ENCODE peak calls at places on chromosomes 7 and 10, in eight cellular contexts. Y, J, S, A, K, R, Z and U are unnamed samples.

GRCh38 chr7:1387261-1387660 is 72.0 kb downstream of the MICALL2 start:
- DNase-seq in A (no peak), J (no peak), Z (no peak), K (no peak), S (no peak), Y (no peak), R (no peak), U (no peak)

GRCh38 chr10:77737608-77738007 is 100.0 kb upstream of the KCNMA1 start:
- DNase-seq in S (peak; percentile 95), Y (no peak), A (peak; percentile 84), Z (no peak), K (no peak), J (peak; percentile 93), R (no peak), U (peak; percentile 98)

GRCh38 chr10:96043895-96044580 is 655 bp downstream of the CCNJ start:
- DNase-seq in J (peak; percentile 43), Y (peak; percentile 49), A (peak; percentile 43), Z (peak; percentile 13), S (peak; percentile 58), K (peak; percentile 79), R (peak; percentile 50), U (peak; percentile 38)

GRCh38 chr10:73095479-73096021 is 1.1 kb downstream of the P4HA1 start:
- DNase-seq in J (peak; percentile 91), K (peak; percentile 80), Y (no peak), A (peak; percentile 81), R (peak; percentile 50), Z (peak; percentile 14), S (peak; percentile 53), U (peak; percentile 90)

GRCh38 chr10:127813290-127813689 is 76.3 kb downstream of the FOXI2 start:
- DNase-seq in J (peak; percentile 9), A (no peak), Z (no peak), S (no peak), Y (no peak), R (no peak), K (no peak), U (peak; percentile 5)

GRCh38 chr10:12348870-12349627 is at the start of gene CAMK1D:
- DNase-seq in J (peak; percentile 75), S (peak; percentile 62), Y (peak; percentile 68), R (peak; percentile 69), Z (peak; percentile 86), K (peak; percentile 74), A (peak; percentile 85), U (peak; percentile 56)

GRCh38 chr10:113049881-113050280 is 99.8 kb downstream of the TCF7L2 start:
- DNase-seq in A (no peak), Y (no peak), Z (no peak), R (no peak), K (no peak), J (no peak), S (no peak), U (no peak)

GRCh38 chr10:102941401-102941800 is 23.3 kb downstream of the CNNM2 start:
- DNase-seq in R (no peak), Y (no peak), S (no peak), A (no peak), Z (no peak), J (no peak), K (no peak), U (no peak)

GRCh38 chr10:14385591-14386201 is 55.0 kb upstream of the FRMD4A start:
- DNase-seq in Y (no peak), S (no peak), Z (no peak), R (no peak), K (no peak), J (peak; percentile 40), A (no peak), U (peak; percentile 56)

GRCh38 chr10:124522903-124523260 is 61.3 kb downstream of the LHPP start:
- DNase-seq in Y (no peak), A (no peak), J (no peak), K (no peak), S (no peak), Z (no peak), R (no peak), U (no peak)

GRCh38 chr10:7520496-7521485 is 110.0 kb upstream of the SFMBT2 start:
- DNase-seq in K (no peak), J (no peak), A (no peak), S (no peak), R (no peak), Z (no peak), Y (no peak), U (no peak)

GRCh38 chr7:116521046-116521664 is 3.7 kb upstream of the CAV1 start:
- DNase-seq in Z (no peak), J (no peak), A (no peak), S (peak; percentile 52), Y (no peak), K (no peak), R (no peak), U (no peak)

GRCh38 chr7:159094919-159095915 is 49.5 kb downstream of the VIPR2 start:
- DNase-seq in Y (no peak), A (no peak), Z (no peak), J (no peak), K (no peak), S (no peak), R (no peak), U (no peak)

GRCh38 chr7:159094030-159094740 is 50.5 kb downstream of the VIPR2 start:
- DNase-seq in R (no peak), S (no peak), Z (no peak), K (no peak), Y (no peak), J (no peak), A (no peak), U (no peak)

GRCh38 chr7:159091480-159092475 is 52.9 kb downstream of the VIPR2 start:
- DNase-seq in K (no peak), Y (no peak), Z (no peak), R (no peak), J (no peak), S (no peak), A (no peak), U (no peak)

GRCh38 chr7:159092701-159093121 is 52.0 kb downstream of the VIPR2 start:
- DNase-seq in Z (no peak), S (no peak), A (no peak), Y (no peak), K (no peak), J (no peak), R (no peak), U (no peak)

DNA sequence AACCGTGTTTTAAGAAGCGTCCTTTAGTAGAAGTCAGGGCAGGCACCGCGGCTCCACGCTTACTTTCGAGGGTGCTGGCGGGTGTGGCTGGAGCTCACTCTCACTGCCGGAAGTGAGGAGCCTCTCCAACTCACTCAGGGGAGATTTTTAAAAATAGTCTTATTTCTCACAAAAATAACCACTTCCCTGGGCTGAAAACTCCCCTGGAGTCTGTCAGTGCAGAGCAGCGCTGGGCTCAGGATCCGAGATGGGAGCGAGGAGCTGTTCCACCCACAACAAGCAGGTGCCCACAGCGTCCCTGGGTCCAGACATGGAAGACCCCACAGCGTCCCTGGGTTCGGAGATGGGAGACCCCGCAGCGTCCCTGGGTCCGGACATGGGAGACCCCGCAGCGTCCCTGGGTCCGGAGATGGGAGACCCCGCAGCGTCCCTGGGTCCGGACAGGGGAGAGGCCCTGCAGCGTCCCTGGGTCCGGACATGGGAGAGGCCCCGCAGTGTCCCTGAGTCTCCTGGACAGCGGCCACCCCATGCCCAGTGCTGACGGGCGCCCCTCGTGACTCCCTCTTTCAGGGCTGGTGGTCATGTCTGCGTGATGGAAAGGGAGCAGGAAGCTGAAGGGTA is 51.2 kb downstream of the VIPR2 start:
- DNase-seq in J (no peak), R (no peak), Z (no peak), K (no peak), Y (no peak), A (no peak), S (no peak), U (no peak)
- H3K4me3 ChIP-seq in J (no peak overlapping the region), R (no peak overlapping the region), Z (no peak overlapping the region), K (no peak overlapping the region), Y (no peak overlapping the region), A (no peak overlapping the region), S (no peak overlapping the region), U (no peak overlapping the region)

GRCh38 chr10:71771204-71771603 is 2.1 kb downstream of the VSIR start:
- DNase-seq in R (no peak), S (no peak), Y (no peak), Z (no peak), K (no peak), J (no peak), A (no peak), U (no peak)

GRCh38 chr10:71772832-71773220 is 494 bp downstream of the VSIR start:
- DNase-seq in K (no peak), R (no peak), Y (no peak), A (no peak), S (peak; percentile 12), Z (no peak), J (no peak), U (no peak)

GRCh38 chr10:71773221-71773971 is at the start of gene VSIR:
- DNase-seq in A (peak; percentile 60), J (peak; percentile 82), Y (peak; percentile 68), Z (peak; percentile 92), K (peak; percentile 91), S (peak; percentile 89), R (peak; percentile 81), U (peak; percentile 85)

GRCh38 chr10:71770789-71771188 is 2.5 kb downstream of the VSIR start:
- DNase-seq in S (no peak), Z (no peak), A (no peak), Y (no peak), R (no peak), J (peak; percentile 55), K (no peak), U (peak; percentile 27)

GRCh38 chr10:71771821-71772617 is 1.3 kb downstream of the VSIR start:
- DNase-seq in R (no peak), S (peak; percentile 78), K (no peak), Y (no peak), J (peak; percentile 70), Z (no peak), A (peak; percentile 64), U (peak; percentile 73)
- H3K4me3 ChIP-seq in R (no peak overlapping the region), S (peak overlapping the region; percentile 73), K (no peak overlapping the region), Y (peak overlapping the region; percentile 61), J (no peak overlapping the region), Z (peak overlapping the region; percentile 97), A (no peak overlapping the region), U (no peak overlapping the region)

GRCh38 chr7:33127085-33127484 is 2.3 kb upstream of the BBS9 start:
- DNase-seq in R (no peak), Y (no peak), Z (no peak), K (no peak), A (no peak), S (no peak), J (no peak), U (no peak)
- H3K4me3 ChIP-seq in R (no peak overlapping the region), Y (no peak overlapping the region), Z (no peak overlapping the region), K (no peak overlapping the region), A (no peak overlapping the region), S (no peak overlapping the region), J (no peak overlapping the region), U (no peak overlapping the region)

GRCh38 chr10:35356725-35357092 is 20.4 kb downstream of the CCNY start:
- DNase-seq in R (no peak), K (no peak), Y (no peak), J (no peak), A (no peak), S (no peak), Z (no peak), U (no peak)
- H3K4me3 ChIP-seq in R (no peak overlapping the region), K (no peak overlapping the region), Y (no peak overlapping the region), J (no peak overlapping the region), A (no peak overlapping the region), S (no peak overlapping the region), Z (no peak overlapping the region), U (no peak overlapping the region)

GRCh38 chr10:21807162-21807561 is 196.4 kb downstream of the DNAJC1 start:
- DNase-seq in Y (no peak), K (peak; percentile 13), R (peak; percentile 74), A (no peak), J (peak; percentile 23), S (no peak), Z (no peak), U (no peak)
- H3K4me3 ChIP-seq in Y (no peak overlapping the region), K (no peak overlapping the region), R (no peak overlapping the region), A (no peak overlapping the region), J (no peak overlapping the region), S (no peak overlapping the region), Z (no peak overlapping the region), U (no peak overlapping the region)